ENCODE peak calls at places on chromosomes 6 and 20, in seven cellular contexts. J is HepG2, Y is HCT116, L is GM12878, R is H1, Q is SK-N-SH, Z is K562. P is an unnamed sample.
A peak's percentile ranks its signal among the peaks of the same experiment; 100 is the strongest.

GRCh38 chr20:32823078-32823477 is 3.3 kb downstream of the MAPRE1 start:
- DNase-seq in J (peak; percentile 44), Y (no peak), L (no peak), R (no peak), Q (no peak), Z (no peak), P (peak; percentile 18)

GRCh38 chr6:78916411-78916810 is 49.1 kb downstream of the IRAK1BP1 start:
- DNase-seq in J (no peak), Y (no peak), L (no peak), R (no peak), Q (no peak), Z (no peak), P (no peak)

GRCh38 chr20:59821201-59821600 is 112.2 kb downstream of the SYCP2 start:
- DNase-seq in J (no peak), Y (no peak), L (no peak), R (no peak), Q (no peak), Z (no peak), P (no peak)

GRCh38 chr6:163766936-163767335 is 352.4 kb downstream of the QKI start:
- DNase-seq in J (no peak), Y (no peak), L (no peak), R (no peak), Q (no peak), Z (no peak), P (no peak)

GRCh38 chr20:19692685-19693119 is 65.4 kb upstream of the RIN2 start:
- DNase-seq in J (peak; percentile 37), Y (peak; percentile 37), L (no peak), R (peak; percentile 90), Q (peak; percentile 58), Z (peak; percentile 32), P (peak; percentile 33)

GRCh38 chr6:1729752-1730140 is 120.0 kb downstream of the FOXC1 start:
- DNase-seq in J (no peak), Y (no peak), L (no peak), R (no peak), Q (no peak), Z (no peak), P (no peak)

GRCh38 chr20:17530153-17530552 is 1.0 kb downstream of the BFSP1 start:
- DNase-seq in J (no peak), Y (no peak), L (no peak), R (no peak), Q (no peak), Z (no peak), P (no peak)

GRCh38 chr20:23205221-23205620 is 119.1 kb upstream of the CD93 start:
- DNase-seq in J (no peak), Y (no peak), L (no peak), R (no peak), Q (no peak), Z (no peak), P (no peak)

GRCh38 chr20:50054626-50055511 is 58.1 kb downstream of the UBE2V1 start:
- DNase-seq in J (peak; percentile 67), Y (no peak), L (no peak), R (no peak), Q (peak; percentile 93), Z (no peak), P (no peak)

GRCh38 chr6:31525932-31526591 is 2.7 kb upstream of the MCCD1 start:
- DNase-seq in J (no peak), Y (no peak), L (no peak), R (no peak), Q (no peak), Z (no peak), P (no peak)

GRCh38 chr6:110325197-110325596 is 33.0 kb downstream of the METTL24 start:
- DNase-seq in J (peak; percentile 46), Y (no peak), L (no peak), R (no peak), Q (no peak), Z (no peak), P (peak; percentile 68)

GRCh38 chr6:128882991-128883571 is at the start of gene LAMA2:
- DNase-seq in J (peak; percentile 7), Y (no peak), L (no peak), R (peak; percentile 87), Q (peak; percentile 23), Z (no peak), P (no peak)

GRCh38 chr6:166005846-166006592 is 161.6 kb downstream of the TBXT start:
- DNase-seq in J (no peak), Y (no peak), L (no peak), R (no peak), Q (peak; percentile 91), Z (no peak), P (no peak)

GRCh38 chr6:32045811-32046449 is 7.7 kb downstream of the CYP21A2 start:
- DNase-seq in J (no peak), Y (no peak), L (no peak), R (no peak), Q (no peak), Z (peak; percentile 64), P (no peak)

GRCh38 chr20:17630151-17630805 is 51.8 kb downstream of the RRBP1 start:
- DNase-seq in J (no peak), Y (no peak), L (no peak), R (no peak), Q (no peak), Z (no peak), P (no peak)

GRCh38 chr6:92545861-92546260 is 873.5 kb downstream of the EPHA7 start:
- DNase-seq in J (no peak), Y (no peak), L (no peak), R (no peak), Q (no peak), Z (no peak), P (no peak)

GRCh38 chr20:1336699-1337387 is 7.9 kb upstream of the SDCBP2 start:
- DNase-seq in J (no peak), Y (no peak), L (no peak), R (peak; percentile 48), Q (no peak), Z (no peak), P (no peak)

GRCh38 chr6:38554700-38555413 is 84.9 kb downstream of the BTBD9 start:
- DNase-seq in J (no peak), Y (no peak), L (no peak), R (no peak), Q (no peak), Z (no peak), P (no peak)

GRCh38 chr6:20119446-20119845 is 92.8 kb downstream of the MBOAT1 start:
- DNase-seq in J (no peak), Y (no peak), L (no peak), R (no peak), Q (no peak), Z (no peak), P (no peak)

GRCh38 chr6:30102701-30103629 is 9.9 kb downstream of the TRIM31 start:
- DNase-seq in J (peak; percentile 90), Y (peak; percentile 74), L (peak; percentile 24), R (peak; percentile 88), Q (peak; percentile 84), Z (peak; percentile 89), P (peak; percentile 91)

GRCh38 chr20:10982692-10983091 is 308.9 kb upstream of the JAG1 start:
- DNase-seq in J (peak; percentile 10), Y (no peak), L (no peak), R (no peak), Q (no peak), Z (no peak), P (no peak)

GRCh38 chr20:9912858-9913434 is 74.1 kb upstream of the PAK5 start:
- DNase-seq in J (peak; percentile 59), Y (peak; percentile 40), L (no peak), R (peak; percentile 72), Q (peak; percentile 50), Z (peak; percentile 4), P (peak; percentile 5)

GRCh38 chr6:15569035-15569995 is 93.5 kb downstream of the DTNBP1 start:
- DNase-seq in J (no peak), Y (no peak), L (no peak), R (no peak), Q (no peak), Z (peak; percentile 90), P (no peak)

GRCh38 chr6:86502522-86502921 is 434.8 kb upstream of the HTR1E start:
- DNase-seq in J (no peak), Y (no peak), L (no peak), R (no peak), Q (no peak), Z (no peak), P (no peak)

GRCh38 chr20:709421-709820 is 33.8 kb upstream of the SCRT2 start:
- DNase-seq in J (no peak), Y (no peak), L (no peak), R (no peak), Q (peak; percentile 71), Z (no peak), P (peak; percentile 40)

DNA sequence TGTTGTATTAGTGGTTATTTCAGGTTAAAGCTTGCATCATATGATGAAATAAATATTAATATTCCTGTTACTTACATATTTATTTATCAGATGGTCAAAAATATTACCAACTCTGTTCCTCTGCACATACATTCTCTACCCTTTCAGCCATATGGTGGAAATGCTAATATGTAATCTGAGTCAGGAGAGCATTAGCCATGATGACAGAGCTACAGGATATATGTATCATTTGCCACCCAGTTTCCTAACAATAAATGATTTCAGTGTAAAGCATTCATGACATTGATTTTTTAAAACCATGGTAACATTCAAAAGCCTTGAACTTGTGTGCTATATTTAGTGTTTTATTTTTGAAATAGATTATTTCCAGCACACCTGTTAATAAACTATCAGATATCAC is 16.6 kb downstream of the POPDC3 start:
- DNase-seq in J (no peak), Y (no peak), L (no peak), R (no peak), Q (no peak), Z (no peak), P (no peak)
- TF ChIP-seq JUND in J (no peak), Y (no peak), L (no peak), R (no peak), Q (no peak), Z (no peak), P (no peak)

GRCh38 chr6:34757687-34758274 is 476 bp downstream of the SNRPC start:
- DNase-seq in J (no peak), Y (no peak), L (no peak), R (no peak), Q (no peak), Z (no peak), P (no peak)
- TF ChIP-seq JUND in J (no peak), Y (no peak), L (no peak), R (no peak), Q (no peak), Z (no peak), P (no peak)

DNA sequence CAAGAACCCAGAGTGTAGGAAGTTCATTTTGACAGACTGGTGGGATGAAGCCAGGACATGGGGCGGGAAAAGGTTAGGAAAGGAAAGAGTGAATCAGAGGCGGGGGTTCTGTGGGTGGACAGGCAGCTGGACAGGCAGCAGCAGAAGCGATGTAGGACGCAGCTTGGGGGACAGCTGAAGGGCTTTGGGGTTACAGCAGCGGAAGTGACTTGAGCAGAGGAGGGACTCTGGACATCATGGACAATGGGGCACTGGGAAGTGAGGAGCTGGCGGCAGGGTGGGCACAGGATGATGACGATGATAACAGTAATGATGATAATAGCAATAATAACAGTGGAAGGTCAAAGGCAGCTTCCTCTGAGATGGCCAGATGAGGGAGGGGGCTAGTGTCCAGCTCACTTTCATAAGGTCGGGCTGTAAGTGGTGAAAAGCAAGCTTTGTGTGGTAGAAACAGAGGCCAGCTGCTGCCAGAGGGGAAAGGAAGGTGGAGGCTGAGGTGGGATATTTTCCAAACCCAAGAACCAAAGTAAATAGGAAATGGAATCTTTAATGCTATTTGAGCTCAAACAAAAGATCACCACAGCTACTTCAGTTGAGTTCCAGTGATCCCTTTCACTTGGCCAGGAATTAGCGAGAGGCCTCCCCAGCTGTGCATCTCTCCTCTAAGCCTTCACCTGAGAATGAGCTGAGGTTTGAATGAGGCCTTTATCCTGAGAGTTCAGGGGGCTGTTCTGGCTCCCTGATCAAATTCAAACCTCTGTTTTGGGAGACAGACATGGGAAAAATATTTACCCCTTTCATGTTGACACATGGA is 433.5 kb downstream of the DHX35 start:
- DNase-seq in J (no peak), Y (no peak), L (no peak), R (no peak), Q (no peak), Z (no peak), P (no peak)
- TF ChIP-seq JUND in J (no peak), Y (no peak), L (no peak), R (no peak), Q (no peak), Z (no peak), P (no peak)

GRCh38 chr20:63953764-63954429 is 2.3 kb downstream of the UCKL1 start:
- DNase-seq in J (no peak), Y (no peak), L (no peak), R (no peak), Q (no peak), Z (no peak), P (no peak)
- TF ChIP-seq JUND in J (no peak), Y (no peak), L (no peak), R (no peak), Q (no peak), Z (no peak), P (no peak)

P was measured in T47D.